ENCODE peak calls at places on chromosomes 7 and 10, in ten cellular contexts. C is epithelial cell of esophagus; X is aorta; E is fibroblast of villous mesenchyme; H is right cardiac atrium; M is OCI-LY7; F is heart left ventricle; S is CD4-positive, CD25-positive, alpha-beta regulatory T cell; G is mucosa of descending colon; I is tibial artery. A is an unnamed sample.

GRCh38 chr10:16993186-16993585 is 136.4 kb downstream of the CUBN start:
- DNase-seq in C (no peak), X (no peak), E (no peak), H (no peak), M (no peak), F (no peak), S (no peak), G (no peak), I (no peak), A (no peak)

GRCh38 chr10:116111483-116112095 is 161.4 kb downstream of the GFRA1 start:
- DNase-seq in C (no peak), X (no peak), E (no peak), H (no peak), M (no peak), F (no peak), S (no peak), G (no peak), I (no peak), A (no peak)

GRCh38 chr7:28573059-28573553 is 160.8 kb downstream of the CREB5 start:
- DNase-seq in C (peak), X (no peak), E (peak), H (no peak), M (peak), F (peak), S (no peak), G (no peak), I (no peak), A (peak)

GRCh38 chr7:43517464-43517863 is 65.4 kb upstream of the STK17A start:
- DNase-seq in C (no peak), X (no peak), E (no peak), H (no peak), M (no peak), F (no peak), S (no peak), G (no peak), I (no peak), A (no peak)

GRCh38 chr10:49743464-49744075 is 18.6 kb downstream of the OGDHL start:
- DNase-seq in C (no peak), X (no peak), E (no peak), H (no peak), M (no peak), F (no peak), S (no peak), G (no peak), I (no peak), A (no peak)

GRCh38 chr10:124648738-124649137 is 95.4 kb downstream of the FAM53B start:
- DNase-seq in C (peak), X (no peak), E (peak), H (peak), M (no peak), F (peak), S (peak), G (peak), I (peak), A (peak)

GRCh38 chr10:27865221-27865635 is 119.6 kb upstream of the MKX start:
- DNase-seq in C (peak), X (no peak), E (peak), H (no peak), M (no peak), F (no peak), S (no peak), G (no peak), I (no peak), A (no peak)

GRCh38 chr10:86711957-86712708 is 43.8 kb downstream of the LDB3 start:
- DNase-seq in C (no peak), X (peak), E (peak), H (peak), M (peak), F (no peak), S (no peak), G (peak), I (peak), A (peak)

GRCh38 chr10:124082555-124082954 is 10.8 kb downstream of the CHST15 start:
- DNase-seq in C (no peak), X (no peak), E (no peak), H (no peak), M (no peak), F (no peak), S (no peak), G (no peak), I (no peak), A (no peak)

GRCh38 chr7:106793015-106793651 is 71.9 kb upstream of the PIK3CG start:
- DNase-seq in C (peak), X (no peak), E (peak), H (no peak), M (peak), F (no peak), S (peak), G (no peak), I (no peak), A (peak)

GRCh38 chr10:100186813-100187212 is 984 bp upstream of the ERLIN1 start:
- DNase-seq in C (peak), X (no peak), E (peak), H (peak), M (peak), F (peak), S (no peak), G (peak), I (no peak), A (peak)

GRCh38 chr10:102781921-102782542 is 38.3 kb downstream of the WBP1L start:
- DNase-seq in C (peak), X (no peak), E (peak), H (no peak), M (no peak), F (no peak), S (no peak), G (no peak), I (no peak), A (no peak)

GRCh38 chr10:47356708-47357107 is 8.5 kb downstream of the RBP3 start:
- DNase-seq in C (no peak), X (no peak), E (no peak), H (no peak), M (no peak), F (no peak), S (no peak), G (no peak), I (no peak), A (no peak)

GRCh38 chr10:62457598-62457997 is 83.4 kb downstream of the ZNF365 start:
- DNase-seq in C (no peak), X (no peak), E (no peak), H (no peak), M (peak), F (no peak), S (no peak), G (no peak), I (no peak), A (peak)

GRCh38 chr10:73228247-73228646 is 18.8 kb downstream of the DNAJC9 start:
- DNase-seq in C (no peak), X (no peak), E (peak), H (no peak), M (no peak), F (no peak), S (no peak), G (no peak), I (no peak), A (no peak)

GRCh38 chr10:102645741-102646609 is 1.7 kb downstream of the TRIM8 start:
- DNase-seq in C (peak), X (peak), E (peak), H (peak), M (peak), F (peak), S (peak), G (peak), I (peak), A (peak)

GRCh38 chr10:44733743-44734488 is 177.2 kb upstream of the TMEM72 start:
- DNase-seq in C (no peak), X (no peak), E (no peak), H (no peak), M (no peak), F (no peak), S (no peak), G (no peak), I (no peak), A (no peak)

GRCh38 chr7:82343716-82344115 is 99.9 kb downstream of the CACNA2D1 start:
- DNase-seq in C (no peak), X (no peak), E (no peak), H (no peak), M (no peak), F (no peak), S (no peak), G (no peak), I (no peak), A (no peak)

GRCh38 chr7:84484502-84485079 is 290.0 kb upstream of the SEMA3A start:
- DNase-seq in C (peak), X (no peak), E (no peak), H (no peak), M (no peak), F (no peak), S (no peak), G (no peak), I (no peak), A (no peak)

GRCh38 chr10:79314761-79315601 is 32.3 kb upstream of the PPIF start:
- DNase-seq in C (no peak), X (peak), E (no peak), H (peak), M (no peak), F (peak), S (no peak), G (peak), I (no peak), A (no peak)

GRCh38 chr7:2938514-2939192 is 94.5 kb upstream of the GNA12 start:
- DNase-seq in C (no peak), X (peak), E (no peak), H (no peak), M (no peak), F (peak), S (no peak), G (no peak), I (no peak), A (no peak)

GRCh38 chr7:44131173-44132009 is 8.0 kb upstream of the POLD2 start:
- DNase-seq in C (peak), X (no peak), E (peak), H (peak), M (peak), F (no peak), S (no peak), G (no peak), I (no peak), A (peak)

GRCh38 chr10:84291389-84291788 is 37.0 kb upstream of the CCSER2 start:
- DNase-seq in C (peak), X (no peak), E (peak), H (no peak), M (no peak), F (no peak), S (no peak), G (no peak), I (no peak), A (peak)

GRCh38 chr7:137940656-137941518 is 61.0 kb downstream of the CREB3L2 start:
- DNase-seq in C (peak), X (no peak), E (peak), H (no peak), M (no peak), F (no peak), S (no peak), G (no peak), I (no peak), A (no peak)

GRCh38 chr10:121692626-121693025 is 94.4 kb upstream of the FGFR2 start:
- DNase-seq in C (no peak), X (no peak), E (no peak), H (no peak), M (no peak), F (no peak), S (no peak), G (no peak), I (no peak), A (no peak)

GRCh38 chr7:96527133-96527827 is 182.4 kb downstream of the SEM1 start:
- DNase-seq in C (no peak), X (no peak), E (no peak), H (no peak), M (no peak), F (no peak), S (no peak), G (no peak), I (no peak), A (no peak)

GRCh38 chr7:51034531-51035264 is 252.0 kb upstream of the GRB10 start:
- DNase-seq in C (peak), X (no peak), E (peak), H (no peak), M (no peak), F (no peak), S (no peak), G (no peak), I (no peak), A (no peak)

GRCh38 chr10:86678999-86679792 is 10.9 kb downstream of the LDB3 start:
- DNase-seq in C (no peak), X (peak), E (no peak), H (no peak), M (no peak), F (no peak), S (no peak), G (peak), I (no peak), A (peak)

GRCh38 chr10:778626-779330 is 89.3 kb upstream of the DIP2C start:
- DNase-seq in C (no peak), X (no peak), E (no peak), H (no peak), M (no peak), F (no peak), S (no peak), G (no peak), I (no peak), A (no peak)

GRCh38 chr7:32890553-32891045 is 961 bp downstream of the KBTBD2 start:
- DNase-seq in C (peak), X (no peak), E (peak), H (no peak), M (peak), F (no peak), S (peak), G (no peak), I (peak), A (peak)

GRCh38 chr10:77073066-77073960 is 564.3 kb downstream of the KCNMA1 start:
- DNase-seq in C (peak), X (no peak), E (peak), H (peak), M (no peak), F (no peak), S (no peak), G (no peak), I (peak), A (no peak)

DNA sequence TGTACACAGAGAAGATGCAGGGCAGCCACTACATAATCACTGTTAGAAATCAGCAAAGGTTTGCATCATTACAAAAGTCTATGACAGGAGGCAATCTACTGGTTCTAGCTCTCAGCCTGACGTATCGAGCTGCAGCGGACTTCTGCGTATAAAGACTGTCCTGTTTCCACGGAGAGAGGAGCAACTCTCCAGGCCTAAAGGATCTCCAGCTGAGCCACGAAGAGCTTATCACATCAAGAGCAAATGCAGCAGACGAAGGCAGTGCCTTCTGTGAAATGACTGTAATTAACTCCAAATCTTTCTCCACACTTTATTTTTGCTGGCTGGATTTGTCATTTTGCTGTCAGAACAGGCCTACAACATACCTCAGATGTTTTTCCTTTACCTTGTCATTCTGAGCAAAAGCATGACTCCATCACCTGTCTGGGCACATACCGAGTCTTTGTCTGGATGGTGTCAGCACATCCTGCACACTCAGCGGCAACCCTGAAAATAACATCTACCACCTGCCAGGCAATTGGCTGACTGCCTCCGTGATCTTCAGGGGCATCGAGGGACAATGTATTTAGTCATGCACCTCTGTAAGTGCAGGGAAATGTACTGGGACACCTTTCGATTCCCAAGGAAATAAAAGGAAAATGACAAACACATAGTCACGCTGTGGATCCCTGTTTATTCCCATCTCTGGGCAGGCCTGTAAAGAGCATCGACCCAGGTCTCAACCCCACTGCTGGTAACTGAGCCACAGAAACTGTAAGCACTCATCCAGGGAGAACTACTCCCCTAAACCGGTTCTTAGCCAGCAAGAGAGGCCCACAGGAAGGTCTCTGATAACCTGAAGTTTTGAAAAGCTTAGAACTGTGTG is 26.3 kb upstream of the SH3PXD2A start:
- DNase-seq in C (peak), X (no peak), E (no peak), H (no peak), M (no peak), F (no peak), S (no peak), G (no peak), I (no peak), A (no peak)
- H3K4me3 ChIP-seq in C (no peak), X (no peak), E (no peak), H (no peak), M (no peak), F (no peak), S (no peak), G (no peak), I (no peak), A (no peak)

DNA sequence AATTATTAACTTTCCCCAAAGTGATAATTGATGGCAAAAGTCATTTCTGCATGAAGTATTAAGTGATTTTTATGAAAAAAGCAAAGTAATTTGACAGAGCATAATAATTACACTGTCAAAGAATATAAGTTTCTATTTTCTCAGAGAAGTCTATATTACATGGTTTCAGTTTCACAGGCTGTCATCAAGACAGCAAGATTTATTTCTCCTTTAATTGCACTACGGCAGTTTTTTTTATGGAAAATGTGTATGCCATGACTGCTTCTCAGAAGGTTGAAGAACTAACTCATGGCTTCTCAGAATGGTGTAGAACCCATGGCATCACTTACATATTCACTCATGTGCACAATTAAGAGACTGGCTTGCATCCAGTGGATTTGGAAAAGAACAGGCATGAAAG is 870.3 kb upstream of the SORCS1 start:
- DNase-seq in C (no peak), X (no peak), E (no peak), H (no peak), M (no peak), F (no peak), S (no peak), G (no peak), I (no peak), A (no peak)
- H3K4me3 ChIP-seq in C (no peak), X (no peak), E (no peak), H (no peak), M (no peak), F (no peak), S (no peak), G (no peak), I (no peak), A (no peak)

GRCh38 chr7:5649658-5650057 is 131.8 kb downstream of the RNF216 start:
- DNase-seq in C (no peak), X (no peak), E (no peak), H (no peak), M (no peak), F (no peak), S (no peak), G (no peak), I (no peak), A (no peak)

GRCh38 chr7:5652118-5652517 is 129.3 kb downstream of the RNF216 start:
- DNase-seq in C (no peak), X (no peak), E (no peak), H (no peak), M (no peak), F (no peak), S (no peak), G (no peak), I (no peak), A (no peak)

GRCh38 chr7:5656233-5656632 is 125.2 kb downstream of the RNF216 start:
- DNase-seq in C (no peak), X (no peak), E (no peak), H (no peak), M (no peak), F (no peak), S (no peak), G (no peak), I (no peak), A (no peak)

GRCh38 chr7:5653661-5654060 is 127.8 kb downstream of the RNF216 start:
- DNase-seq in C (peak), X (no peak), E (no peak), H (no peak), M (no peak), F (no peak), S (no peak), G (no peak), I (no peak), A (no peak)

DNA sequence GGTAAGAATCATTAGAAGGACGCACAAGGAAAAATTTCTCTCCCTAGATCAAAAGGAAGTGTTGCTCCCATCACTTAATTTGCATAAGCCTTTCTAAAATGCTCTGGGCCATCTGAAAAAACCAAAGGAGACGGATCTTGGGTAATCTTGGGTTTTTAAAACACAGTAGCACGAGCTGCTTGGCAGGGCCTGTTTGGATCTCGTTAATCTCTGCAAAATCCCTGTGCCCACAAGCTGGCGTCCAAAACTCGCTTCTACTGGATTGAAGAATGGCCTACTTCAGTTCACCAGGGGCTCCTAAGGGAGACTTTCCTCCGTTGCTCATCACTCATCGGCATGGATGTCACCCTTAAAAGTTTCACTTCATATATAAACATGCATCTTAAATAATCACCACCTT is 128.6 kb downstream of the RNF216 start:
- DNase-seq in C (no peak), X (no peak), E (no peak), H (no peak), M (no peak), F (no peak), S (no peak), G (no peak), I (no peak), A (no peak)
- H3K4me3 ChIP-seq in C (no peak), X (no peak), E (no peak), H (no peak), M (no peak), F (no peak), S (no peak), G (no peak), I (no peak), A (no peak)

DNA sequence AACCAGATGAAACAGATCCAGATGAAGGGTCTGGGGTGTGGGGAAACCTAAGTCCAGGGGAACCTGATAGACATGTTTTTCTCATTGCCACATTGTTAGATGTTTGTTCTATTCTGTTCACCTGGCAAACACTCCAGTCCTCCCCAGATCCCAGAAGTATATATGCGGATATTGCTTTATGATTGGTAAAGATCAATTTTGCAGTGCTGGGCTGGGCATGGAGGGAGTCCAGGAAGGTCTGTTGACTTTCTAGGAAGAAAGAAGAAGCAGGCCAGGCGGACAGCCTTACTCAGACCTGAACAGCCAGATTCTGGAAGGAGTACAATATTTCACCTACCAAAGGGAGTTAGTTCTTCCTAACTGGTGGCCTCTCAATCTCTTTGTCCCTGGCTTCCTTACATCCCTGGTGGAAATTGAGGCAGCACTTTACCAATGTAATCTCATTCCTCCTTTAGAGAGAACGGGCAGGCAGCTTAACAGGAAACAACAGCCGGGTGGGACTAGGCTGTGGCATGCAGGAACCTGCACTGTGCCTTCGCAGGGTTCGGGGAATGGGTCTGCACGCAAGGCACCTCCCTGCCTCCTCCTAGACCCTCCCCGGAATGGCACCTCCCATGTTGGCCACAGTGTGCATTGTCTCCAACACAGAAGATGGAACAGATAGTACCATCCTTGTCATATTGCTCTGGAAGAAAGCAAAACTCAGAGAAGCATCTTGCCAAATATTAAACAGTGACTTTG is 931 bp downstream of the GIMAP6 start:
- DNase-seq in C (no peak), X (no peak), E (no peak), H (peak), M (no peak), F (peak), S (peak), G (peak), I (no peak), A (peak)
- H3K4me3 ChIP-seq in C (no peak), X (no peak), E (no peak), H (peak), M (no peak), F (peak), S (peak), G (no peak), I (peak), A (peak)